ENCODE peak calls at places on chromosome 15, in four cellular contexts. One of them, this sample, is unnamed.

GRCh38 chr15:59011262-59011947 is 23.9 kb downstream of the RNF111 start:
- DNase-seq in SK-N-SH: no peak
- DNase-seq in HepG2: no peak
- DNase-seq in A549: no peak
- DNase-seq in this sample: no peak

GRCh38 chr15:65580287-65580686 is 30.6 kb downstream of the INTS14 start:
- DNase-seq in A549: peak
- DNase-seq in SK-N-SH: peak
- DNase-seq in HepG2: peak
- DNase-seq in this sample: no peak

GRCh38 chr15:99251436-99251821 is at the start of gene LRRC28:
- DNase-seq in SK-N-SH: no peak
- DNase-seq in A549: no peak
- DNase-seq in HepG2: peak
- DNase-seq in this sample: no peak

GRCh38 chr15:73593278-73594074 is 39.7 kb downstream of the NPTN start:
- DNase-seq in SK-N-SH: peak
- DNase-seq in A549: no peak
- DNase-seq in HepG2: no peak
- DNase-seq in this sample: no peak

GRCh38 chr15:35867371-35867770 is 321.4 kb upstream of the DPH6 start:
- DNase-seq in SK-N-SH: no peak
- DNase-seq in A549: no peak
- DNase-seq in HepG2: no peak
- DNase-seq in this sample: no peak

GRCh38 chr15:38252481-38253311 is at the start of gene SPRED1:
- DNase-seq in SK-N-SH: peak
- DNase-seq in A549: no peak
- DNase-seq in HepG2: peak
- DNase-seq in this sample: no peak

GRCh38 chr15:85554852-85555521 is 174.6 kb downstream of the AKAP13 start:
- DNase-seq in HepG2: no peak
- DNase-seq in A549: no peak
- DNase-seq in SK-N-SH: no peak
- DNase-seq in this sample: no peak

GRCh38 chr15:99427668-99428361 is 138.0 kb upstream of the MEF2A start:
- DNase-seq in HepG2: no peak
- DNase-seq in A549: no peak
- DNase-seq in SK-N-SH: no peak
- DNase-seq in this sample: no peak

GRCh38 chr15:93831641-93832040 is 399.7 kb upstream of the MCTP2 start:
- DNase-seq in SK-N-SH: no peak
- DNase-seq in HepG2: no peak
- DNase-seq in A549: no peak
- DNase-seq in this sample: no peak

GRCh38 chr15:85480923-85481322 is 100.5 kb downstream of the AKAP13 start:
- DNase-seq in SK-N-SH: no peak
- DNase-seq in A549: no peak
- DNase-seq in HepG2: no peak
- DNase-seq in this sample: no peak

GRCh38 chr15:95522533-95522932 is 808.0 kb upstream of the NR2F2 start:
- DNase-seq in HepG2: no peak
- DNase-seq in SK-N-SH: no peak
- DNase-seq in A549: no peak
- DNase-seq in this sample: no peak

GRCh38 chr15:43519207-43519606 is 1.8 kb downstream of the MAP1A start:
- DNase-seq in A549: no peak
- DNase-seq in HepG2: no peak
- DNase-seq in SK-N-SH: peak
- DNase-seq in this sample: no peak

GRCh38 chr15:90561344-90562244 is 31.9 kb downstream of the CRTC3 start:
- DNase-seq in A549: no peak
- DNase-seq in HepG2: no peak
- DNase-seq in SK-N-SH: no peak
- DNase-seq in this sample: no peak

GRCh38 chr15:57647071-57647790 is 55.5 kb downstream of the MYZAP start:
- DNase-seq in A549: no peak
- DNase-seq in HepG2: no peak
- DNase-seq in SK-N-SH: no peak
- DNase-seq in this sample: no peak

GRCh38 chr15:92882697-92883642 is 17.2 kb upstream of the CHD2 start:
- DNase-seq in HepG2: no peak
- DNase-seq in SK-N-SH: peak
- DNase-seq in A549: no peak
- DNase-seq in this sample: no peak

GRCh38 chr15:98771444-98772059 is 123.2 kb downstream of the IGF1R start:
- DNase-seq in HepG2: no peak
- DNase-seq in SK-N-SH: no peak
- DNase-seq in A549: no peak
- DNase-seq in this sample: no peak

GRCh38 chr15:40927497-40928346 is 1.4 kb upstream of the DLL4 start:
- DNase-seq in SK-N-SH: peak
- DNase-seq in HepG2: no peak
- DNase-seq in A549: no peak
- DNase-seq in this sample: no peak

GRCh38 chr15:39195988-39196486 is 384.8 kb upstream of the THBS1 start:
- DNase-seq in SK-N-SH: no peak
- DNase-seq in HepG2: no peak
- DNase-seq in A549: peak
- DNase-seq in this sample: no peak

GRCh38 chr15:64816452-64816851 is 9.0 kb downstream of the PIF1 start:
- DNase-seq in A549: no peak
- DNase-seq in HepG2: peak
- DNase-seq in SK-N-SH: no peak
- DNase-seq in this sample: no peak

GRCh38 chr15:61935493-61935892 is 124.8 kb downstream of the VPS13C start:
- DNase-seq in A549: no peak
- DNase-seq in HepG2: no peak
- DNase-seq in SK-N-SH: no peak
- DNase-seq in this sample: no peak

GRCh38 chr15:84631706-84632272 is 22.3 kb downstream of the WDR73 start:
- DNase-seq in A549: no peak
- DNase-seq in HepG2: peak
- DNase-seq in SK-N-SH: no peak
- DNase-seq in this sample: no peak

GRCh38 chr15:22811640-22812039 is 25.2 kb downstream of the NIPA1 start:
- DNase-seq in A549: peak
- DNase-seq in SK-N-SH: no peak
- DNase-seq in HepG2: peak
- DNase-seq in this sample: no peak

GRCh38 chr15:96359772-96360498 is 29.4 kb downstream of the NR2F2 start:
- DNase-seq in HepG2: no peak
- DNase-seq in A549: no peak
- DNase-seq in SK-N-SH: peak
- DNase-seq in this sample: no peak

GRCh38 chr15:26028086-26028740 is 165.1 kb upstream of the ATP10A start:
- DNase-seq in A549: no peak
- DNase-seq in HepG2: no peak
- DNase-seq in SK-N-SH: no peak
- DNase-seq in this sample: no peak

GRCh38 chr15:99605490-99605931 is 39.7 kb downstream of the MEF2A start:
- DNase-seq in HepG2: no peak
- DNase-seq in A549: no peak
- DNase-seq in SK-N-SH: no peak
- DNase-seq in this sample: no peak

GRCh38 chr15:85440451-85440850 is 60.0 kb downstream of the AKAP13 start:
- DNase-seq in SK-N-SH: no peak
- DNase-seq in HepG2: no peak
- DNase-seq in A549: no peak
- DNase-seq in this sample: no peak

GRCh38 chr15:48493084-48493762 is 152.3 kb downstream of the FBN1 start:
- DNase-seq in SK-N-SH: no peak
- DNase-seq in A549: no peak
- DNase-seq in HepG2: no peak
- DNase-seq in this sample: no peak

GRCh38 chr15:99017322-99017701 is 9.7 kb upstream of the PGPEP1L start:
- DNase-seq in HepG2: no peak
- DNase-seq in SK-N-SH: no peak
- DNase-seq in A549: no peak
- DNase-seq in this sample: no peak

GRCh38 chr15:40633178-40633577 is 39.1 kb downstream of the KNL1 start:
- DNase-seq in SK-N-SH: no peak
- DNase-seq in A549: peak
- DNase-seq in HepG2: peak
- DNase-seq in this sample: no peak

GRCh38 chr15:39054128-39054732 is 489.6 kb upstream of the RASGRP1 start:
- DNase-seq in SK-N-SH: no peak
- DNase-seq in A549: no peak
- DNase-seq in HepG2: no peak
- DNase-seq in this sample: no peak

GRCh38 chr15:38378162-38378560 is 75.8 kb upstream of the FAM98B start:
- DNase-seq in SK-N-SH: no peak
- DNase-seq in A549: no peak
- DNase-seq in HepG2: no peak
- DNase-seq in this sample: no peak

DNA sequence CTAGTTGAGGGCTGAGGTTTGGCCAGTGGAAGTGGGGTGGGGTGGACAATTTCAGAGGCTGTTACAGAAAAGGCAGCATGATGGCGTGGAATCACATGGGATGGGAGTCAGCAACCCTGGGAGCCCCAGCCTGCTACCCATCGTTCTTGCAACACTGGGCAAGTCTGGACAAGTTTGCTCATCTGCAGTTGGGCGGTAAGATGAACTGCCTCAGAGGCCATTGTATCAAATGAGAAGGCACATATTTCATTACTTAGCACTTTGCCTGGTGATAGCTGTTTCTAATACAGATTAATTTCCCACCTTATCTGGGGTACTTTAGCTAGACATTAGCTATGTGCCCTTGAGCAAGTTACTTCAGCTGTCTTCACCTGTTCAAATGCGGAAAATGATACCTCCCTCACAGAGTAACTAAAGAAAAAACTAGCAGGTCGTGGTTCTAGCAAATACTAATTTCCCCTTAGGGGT is 248.9 kb downstream of the THSD4 start:
- DNase-seq in HepG2: no peak
- DNase-seq in A549: no peak
- DNase-seq in SK-N-SH: no peak
- DNase-seq in this sample: no peak
- H3K4me2 ChIP-seq in HepG2: no peak
- H3K4me2 ChIP-seq in A549: no peak
- H3K4me2 ChIP-seq in SK-N-SH: no peak
- H3K4me2 ChIP-seq in this sample: no peak

DNA sequence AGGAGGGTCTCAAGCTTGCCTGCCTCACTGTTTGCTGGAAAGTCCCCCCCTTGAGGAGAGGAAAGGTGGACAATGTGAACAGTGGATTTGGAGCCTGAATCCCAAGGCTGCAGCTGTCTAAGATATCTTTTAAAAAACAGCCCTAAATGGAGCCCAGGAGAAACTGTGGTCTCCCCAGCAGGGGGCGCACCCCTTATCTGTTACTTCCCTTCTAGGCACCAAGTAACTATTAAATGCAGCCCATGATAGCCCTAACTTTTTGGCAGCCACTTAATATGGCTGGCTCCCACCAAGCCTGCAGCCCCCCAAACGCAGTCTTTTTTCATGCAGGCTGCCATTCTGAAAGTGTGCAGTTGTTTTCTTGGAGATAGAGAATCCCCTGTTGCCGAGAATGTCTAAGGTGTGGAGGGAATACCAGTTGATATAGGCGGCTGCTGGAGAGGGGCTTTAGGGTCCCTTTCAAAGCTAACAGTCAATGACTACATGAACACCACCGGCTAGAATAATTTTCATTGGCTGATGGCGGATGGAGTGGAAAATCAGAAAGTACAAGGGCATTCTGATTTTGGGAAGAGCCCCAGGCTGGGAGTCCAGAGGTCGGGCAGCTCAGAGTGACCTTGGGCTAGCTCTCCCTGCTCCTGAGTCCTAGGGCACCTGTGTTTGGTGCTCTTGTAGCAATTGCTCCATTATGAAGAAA is 1.3 kb downstream of the RHCG start:
- DNase-seq in HepG2: no peak
- DNase-seq in SK-N-SH: no peak
- DNase-seq in A549: peak
- DNase-seq in this sample: no peak
- TF ChIP-seq PBX3 in HepG2: no peak
- TF ChIP-seq PBX3 in SK-N-SH: no peak
- TF ChIP-seq PBX3 in A549: no peak
- TF ChIP-seq PBX3 in this sample: no peak

GRCh38 chr15:67072951-67073350 is 7.5 kb downstream of the SMAD3 start:
- DNase-seq in A549: no peak
- DNase-seq in SK-N-SH: no peak
- DNase-seq in HepG2: no peak
- DNase-seq in this sample: no peak
- H3K4me2 ChIP-seq in A549: peak
- H3K4me2 ChIP-seq in SK-N-SH: no peak
- H3K4me2 ChIP-seq in HepG2: no peak
- H3K4me2 ChIP-seq in this sample: peak

GRCh38 chr15:77657629-77658238 is 25.0 kb upstream of the LINGO1 start:
- DNase-seq in HepG2: no peak
- DNase-seq in SK-N-SH: no peak
- DNase-seq in A549: no peak
- DNase-seq in this sample: no peak

GRCh38 chr15:77654975-77655374 is 22.3 kb upstream of the LINGO1 start:
- DNase-seq in HepG2: peak
- DNase-seq in A549: peak
- DNase-seq in SK-N-SH: peak
- DNase-seq in this sample: no peak

GRCh38 chr15:77656294-77656693 is 23.6 kb upstream of the LINGO1 start:
- DNase-seq in A549: no peak
- DNase-seq in SK-N-SH: no peak
- DNase-seq in HepG2: no peak
- DNase-seq in this sample: no peak

GRCh38 chr15:77664428-77664827 is 31.7 kb upstream of the LINGO1 start:
- DNase-seq in SK-N-SH: no peak
- DNase-seq in A549: no peak
- DNase-seq in HepG2: no peak
- DNase-seq in this sample: no peak

DNA sequence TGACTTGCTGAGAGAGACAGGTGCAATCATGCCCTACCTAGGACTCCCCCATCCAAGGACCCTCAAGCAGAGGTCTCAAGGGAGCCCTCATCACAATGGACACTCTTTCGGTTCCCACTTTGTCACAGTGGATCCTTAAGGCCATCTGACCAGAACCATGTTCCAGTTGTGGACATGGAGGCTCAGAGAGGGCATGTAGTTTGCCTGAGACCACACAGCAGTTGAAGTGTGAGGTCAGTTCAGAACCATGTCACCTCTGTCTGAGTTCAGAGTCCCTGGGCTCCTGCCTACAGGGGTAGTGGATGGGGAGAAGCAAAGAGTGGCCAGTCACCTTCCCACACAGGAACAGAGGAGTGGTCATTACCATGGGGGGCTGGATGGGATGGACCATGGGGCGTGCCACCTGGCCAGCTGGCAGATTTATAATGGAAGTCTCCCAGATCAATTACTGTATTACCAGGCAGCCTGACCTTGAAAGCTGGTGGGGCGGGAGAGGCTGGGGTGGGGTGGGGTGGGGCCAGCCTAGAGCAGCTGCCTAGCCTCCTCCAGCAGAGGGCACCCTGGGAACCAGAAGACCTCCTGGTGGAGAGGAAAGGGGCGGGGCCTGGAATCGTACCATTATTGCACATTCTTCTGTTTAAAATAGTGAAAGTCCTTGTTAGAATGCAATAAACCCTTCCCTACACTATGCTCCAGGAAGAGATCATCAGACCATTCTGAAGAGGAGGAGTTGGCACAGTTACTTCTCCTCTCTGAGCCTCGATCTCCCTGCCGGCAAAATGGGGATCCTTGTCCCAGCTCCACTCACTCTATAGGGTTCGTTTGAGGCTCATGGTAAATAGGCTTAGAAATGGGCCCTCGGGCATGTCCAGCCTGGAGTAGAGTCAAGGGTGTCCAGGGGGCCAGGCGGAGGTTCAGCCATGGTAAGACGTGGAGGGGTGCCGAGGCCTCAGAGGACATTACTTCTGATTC is 26.9 kb upstream of the LINGO1 start:
- DNase-seq in SK-N-SH: peak
- DNase-seq in HepG2: peak
- DNase-seq in A549: peak
- DNase-seq in this sample: no peak
- TF ChIP-seq PBX3 in SK-N-SH: no peak
- TF ChIP-seq PBX3 in HepG2: no peak
- TF ChIP-seq PBX3 in A549: no peak
- TF ChIP-seq PBX3 in this sample: no peak